ENCODE peak calls at places on chromosomes 2 and 18, in eight cellular contexts. S, G, T, Y, U, W, D and C are unnamed samples.

GRCh38 chr2:226835420-226835795 is 446 bp upstream of the RHBDD1 start:
- DNase-seq in U (no peak), Y (no peak), D (peak), T (peak), W (peak), G (no peak), S (no peak), C (no peak)

GRCh38 chr2:102391530-102391929 is 31.4 kb upstream of the IL18RAP start:
- DNase-seq in D (no peak), W (no peak), S (no peak), U (no peak), Y (no peak), T (no peak), G (no peak), C (no peak)

GRCh38 chr2:229033816-229034215 is 237.3 kb downstream of the PID1 start:
- DNase-seq in W (no peak), T (no peak), G (no peak), D (no peak), S (no peak), U (no peak), Y (no peak), C (no peak)

GRCh38 chr2:241359481-241360045 is 3.5 kb downstream of the FARP2 start:
- DNase-seq in W (no peak), S (peak), T (no peak), D (no peak), Y (no peak), G (no peak), U (no peak), C (no peak)

GRCh38 chr2:232549655-232550350 is 554 bp downstream of the TIGD1 start:
- DNase-seq in Y (no peak), U (no peak), W (no peak), S (no peak), D (no peak), T (no peak), G (no peak), C (no peak)

GRCh38 chr2:107932986-107933385 is 53.3 kb upstream of the SLC5A7 start:
- DNase-seq in Y (no peak), G (no peak), W (no peak), D (no peak), U (no peak), S (no peak), T (peak), C (no peak)

GRCh38 chr2:109322111-109322510 is 193.1 kb downstream of the SH3RF3 start:
- DNase-seq in W (no peak), D (no peak), S (peak), U (peak), G (peak), Y (peak), T (peak), C (peak)

GRCh38 chr2:59584958-59585357 is 968.5 kb downstream of the BCL11A start:
- DNase-seq in G (peak), T (no peak), W (no peak), Y (no peak), D (no peak), U (no peak), S (peak), C (no peak)

GRCh38 chr2:113169002-113169530 is 4.7 kb upstream of the PSD4 start:
- DNase-seq in T (no peak), G (no peak), W (no peak), D (peak), U (no peak), Y (no peak), S (no peak), C (no peak)

GRCh38 chr18:57542801-57543427 is 43.6 kb downstream of the FECH start:
- DNase-seq in Y (no peak), G (no peak), D (no peak), S (no peak), W (no peak), U (no peak), T (peak), C (no peak)

GRCh38 chr18:57631697-57632096 is 10.1 kb upstream of the NARS1 start:
- DNase-seq in W (no peak), G (no peak), Y (no peak), S (no peak), T (no peak), D (no peak), U (no peak), C (no peak)

GRCh38 chr2:168814046-168814445 is 11.6 kb downstream of the NOSTRIN start:
- DNase-seq in S (no peak), W (no peak), U (no peak), Y (no peak), D (no peak), T (peak), G (no peak), C (no peak)

GRCh38 chr2:178006710-178007109 is 65.9 kb downstream of the PDE11A start:
- DNase-seq in D (no peak), G (no peak), W (no peak), U (no peak), T (no peak), Y (no peak), S (no peak), C (no peak)

GRCh38 chr2:53787255-53787910 is 539 bp downstream of the ERLEC1 start:
- DNase-seq in W (no peak), T (peak), Y (no peak), U (no peak), D (no peak), S (no peak), G (no peak), C (no peak)

GRCh38 chr2:189015378-189015777 is 41.2 kb downstream of the COL3A1 start:
- DNase-seq in S (no peak), D (no peak), T (no peak), G (no peak), Y (no peak), U (no peak), W (no peak), C (no peak)

GRCh38 chr2:30455339-30455738 is 8.3 kb downstream of the LCLAT1 start:
- DNase-seq in D (no peak), T (no peak), U (no peak), S (no peak), G (no peak), Y (no peak), W (no peak), C (no peak)

GRCh38 chr2:241909769-241910168 is 40.2 kb downstream of the RTP5 start:
- DNase-seq in D (peak), W (no peak), S (no peak), G (no peak), Y (peak), U (peak), T (no peak), C (no peak)

GRCh38 chr2:72694715-72695496 is 130.9 kb downstream of the EXOC6B start:
- DNase-seq in T (peak), W (no peak), Y (no peak), S (peak), D (no peak), U (peak), G (peak), C (no peak)

GRCh38 chr2:178756843-178757242 is 50.4 kb downstream of the TTN start:
- DNase-seq in S (no peak), Y (no peak), D (no peak), T (peak), W (no peak), G (no peak), U (no peak), C (no peak)

GRCh38 chr2:67997528-67998267 is 65.1 kb downstream of the C1D start:
- DNase-seq in D (no peak), U (no peak), S (no peak), T (peak), W (no peak), Y (no peak), G (no peak), C (no peak)

GRCh38 chr2:94870392-94871225 is 621 bp upstream of the TEKT4 start:
- DNase-seq in Y (peak), D (peak), T (no peak), W (no peak), S (no peak), G (no peak), U (no peak), C (no peak)

GRCh38 chr2:136920652-136921333 is 155.4 kb downstream of the THSD7B start:
- DNase-seq in T (no peak), S (no peak), G (no peak), Y (peak), U (no peak), W (no peak), D (no peak), C (no peak)

GRCh38 chr18:63844254-63844653 is 43.3 kb upstream of the SERPINB2 start:
- DNase-seq in Y (no peak), D (no peak), T (peak), U (no peak), S (no peak), G (no peak), W (no peak), C (no peak)

GRCh38 chr18:23977709-23978483 is 36.7 kb upstream of the TTC39C start:
- DNase-seq in U (no peak), G (no peak), T (peak), W (no peak), Y (no peak), D (no peak), S (no peak), C (no peak)

GRCh38 chr2:197075286-197075685 is 148.8 kb upstream of the PGAP1 start:
- DNase-seq in S (no peak), D (no peak), T (no peak), G (no peak), W (no peak), Y (no peak), U (no peak), C (no peak)

GRCh38 chr2:122078451-122078850 is 323.0 kb downstream of the TSN start:
- DNase-seq in T (peak), D (no peak), G (no peak), W (no peak), U (no peak), S (no peak), Y (no peak), C (no peak)

GRCh38 chr2:205141381-205141780 is 540.9 kb upstream of the NRP2 start:
- DNase-seq in G (no peak), D (no peak), W (no peak), S (no peak), T (no peak), Y (no peak), U (no peak), C (no peak)

GRCh38 chr18:27969206-27969605 is 207.7 kb downstream of the CDH2 start:
- DNase-seq in T (no peak), W (no peak), G (no peak), Y (no peak), D (no peak), S (no peak), U (no peak), C (no peak)

GRCh38 chr2:157628532-157629415 is at the start of gene ACVR1C:
- DNase-seq in Y (peak), D (peak), S (peak), W (peak), U (peak), G (peak), T (peak), C (no peak)

GRCh38 chr2:162261032-162261945 is 18.0 kb upstream of the FAP start:
- DNase-seq in T (peak), D (peak), S (peak), U (peak), G (peak), W (no peak), Y (peak), C (no peak)

GRCh38 chr2:27765621-27766286 is 5.8 kb upstream of the MRPL33 start:
- DNase-seq in G (peak), S (peak), U (peak), W (no peak), T (no peak), D (peak), Y (peak), C (no peak)

GRCh38 chr2:127840893-127841292 is 17.1 kb downstream of the POLR2D start:
- DNase-seq in G (no peak), W (no peak), U (no peak), Y (no peak), S (no peak), D (no peak), T (no peak), C (no peak)

GRCh38 chr2:71173096-71173495 is 42.7 kb downstream of the MPHOSPH10 start:
- DNase-seq in Y (no peak), U (no peak), W (no peak), S (no peak), G (no peak), D (no peak), T (no peak), C (no peak)

GRCh38 chr2:74119324-74119723 is 28.4 kb downstream of the BOLA3 start:
- DNase-seq in Y (no peak), D (no peak), S (no peak), W (no peak), T (no peak), U (no peak), G (no peak), C (no peak)

GRCh38 chr2:174051039-174051438 is 85.9 kb upstream of the SP3 start:
- DNase-seq in G (no peak), U (no peak), T (no peak), W (no peak), Y (no peak), S (no peak), D (no peak), C (no peak)

GRCh38 chr2:8819194-8819593 is 18.2 kb downstream of the KIDINS220 start:
- DNase-seq in T (peak), G (no peak), S (no peak), U (no peak), Y (no peak), D (no peak), W (no peak), C (no peak)

GRCh38 chr18:24868760-24869237 is 408.4 kb downstream of the HRH4 start:
- DNase-seq in D (no peak), G (no peak), S (no peak), Y (no peak), U (no peak), T (peak), W (no peak), C (no peak)

GRCh38 chr2:71687412-71687811 is 234.1 kb downstream of the DYSF start:
- DNase-seq in U (no peak), W (no peak), G (no peak), S (no peak), Y (peak), T (no peak), D (peak), C (no peak)

GRCh38 chr18:77081387-77081773 is 51.2 kb downstream of the MBP start:
- DNase-seq in W (no peak), T (peak), Y (no peak), U (no peak), D (no peak), G (no peak), S (no peak), C (no peak)

GRCh38 chr2:136534817-136535216 is 230.5 kb upstream of the THSD7B start:
- DNase-seq in Y (no peak), D (no peak), U (no peak), S (no peak), G (no peak), T (no peak), W (no peak), C (no peak)

GRCh38 chr2:159326569-159327255 is 40.2 kb upstream of the WDSUB1 start:
- DNase-seq in T (peak), D (no peak), S (no peak), Y (no peak), W (no peak), U (no peak), G (no peak), C (no peak)
- H3K27ac ChIP-seq in T (peak), D (peak), S (no peak), Y (no peak), W (no peak), U (no peak), G (no peak), C (no peak)

GRCh38 chr2:105744091-105744908 is 412 bp upstream of the NCK2 start:
- DNase-seq in W (no peak), D (peak), Y (peak), S (peak), G (peak), U (peak), T (peak), C (no peak)

GRCh38 chr2:105747997-105748396 is 3.3 kb downstream of the NCK2 start:
- DNase-seq in U (no peak), T (peak), D (no peak), Y (no peak), W (no peak), S (no peak), G (peak), C (no peak)

GRCh38 chr2:105747254-105747909 is 2.7 kb downstream of the NCK2 start:
- DNase-seq in T (peak), U (no peak), S (no peak), D (no peak), G (no peak), W (no peak), Y (no peak), C (no peak)

GRCh38 chr2:105744909-105745853 is at the start of gene NCK2:
- DNase-seq in D (peak), Y (peak), S (peak), T (peak), W (no peak), U (peak), G (no peak), C (peak)

DNA sequence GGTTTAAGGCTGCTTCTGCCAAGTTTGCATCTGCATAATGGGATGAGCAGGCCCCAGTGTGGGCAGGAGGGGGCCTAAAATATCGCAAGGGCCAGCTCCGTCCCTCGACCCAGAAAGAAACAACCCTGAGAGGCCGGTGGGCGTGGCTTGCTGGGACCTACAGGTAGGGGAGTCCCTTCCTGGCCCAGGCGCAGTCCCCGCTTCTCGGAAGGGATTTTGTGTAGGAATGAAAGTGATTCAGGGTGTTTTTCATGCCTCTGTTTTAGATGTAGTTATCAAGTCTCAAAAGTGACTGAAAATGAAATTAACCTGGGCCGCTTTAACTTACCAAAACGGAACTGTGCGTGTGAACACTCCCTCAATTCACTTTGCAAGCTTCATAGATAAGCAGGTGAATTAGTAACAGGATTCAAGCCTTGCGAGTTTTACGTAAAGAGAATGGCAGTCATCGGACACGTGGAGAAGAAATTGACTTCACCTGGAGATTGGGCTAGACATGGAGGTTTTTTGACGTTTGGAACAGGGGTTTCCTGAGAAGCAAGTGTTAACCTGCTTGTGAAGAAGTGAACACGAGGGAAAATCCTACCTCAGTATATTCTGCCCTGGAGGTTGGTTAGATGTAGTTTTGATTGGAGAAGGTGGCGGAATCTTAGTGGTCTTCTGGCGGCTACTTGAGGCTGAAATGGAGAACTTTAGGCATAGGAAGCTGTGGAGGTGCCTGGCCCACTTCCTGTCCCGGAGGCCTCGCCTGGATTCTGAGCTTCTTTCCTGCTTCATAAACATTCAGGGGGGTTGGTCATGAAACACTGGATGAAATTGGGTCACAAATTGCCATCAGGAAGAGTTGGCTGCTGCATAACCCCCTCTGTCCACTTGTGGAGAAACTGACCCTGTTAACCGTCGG is 1.7 kb downstream of the NCK2 start:
- DNase-seq in G (peak), T (no peak), U (peak), Y (peak), W (no peak), D (peak), S (peak), C (peak)
- H3K27ac ChIP-seq in G (peak), T (no peak), U (peak), Y (peak), W (peak), D (peak), S (peak), C (peak)

GRCh38 chr2:57146951-57147350 is 899.7 kb upstream of the VRK2 start:
- DNase-seq in S (no peak), U (no peak), G (no peak), D (no peak), W (no peak), Y (no peak), T (no peak), C (no peak)

GRCh38 chr2:57139179-57139578 is 907.4 kb upstream of the VRK2 start:
- DNase-seq in G (no peak), Y (no peak), U (no peak), W (no peak), T (no peak), D (no peak), S (no peak), C (no peak)

GRCh38 chr2:57141269-57141668 is 905.3 kb upstream of the VRK2 start:
- DNase-seq in T (no peak), U (no peak), D (no peak), W (no peak), Y (no peak), G (no peak), S (no peak), C (no peak)
- H3K27ac ChIP-seq in T (no peak), U (no peak), D (no peak), W (no peak), Y (no peak), G (no peak), S (no peak), C (no peak)

DNA sequence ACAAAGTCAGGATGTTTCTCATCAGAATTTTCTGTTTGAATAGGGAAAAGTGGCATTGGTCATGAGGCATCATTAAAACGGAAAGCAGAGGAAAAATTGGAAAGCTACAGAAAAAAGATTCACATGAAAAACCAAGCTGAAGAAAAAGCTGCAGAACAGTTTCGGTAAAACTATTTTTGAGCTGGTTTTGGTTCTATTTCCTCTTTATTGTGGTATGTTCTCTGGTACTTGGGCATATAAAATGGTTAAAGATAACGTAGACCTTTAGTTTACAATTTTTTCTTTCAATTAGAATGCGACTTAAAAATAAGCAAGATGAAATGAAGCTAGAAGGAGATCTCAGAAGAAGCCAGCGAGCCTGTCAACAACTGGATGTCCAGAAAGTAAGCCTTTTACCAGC is 7.6 kb downstream of the GPATCH11 start:
- DNase-seq in Y (no peak), S (no peak), W (no peak), T (no peak), G (no peak), D (no peak), U (no peak), C (no peak)
- H3K27ac ChIP-seq in Y (no peak), S (no peak), W (no peak), T (no peak), G (no peak), D (peak), U (no peak), C (no peak)

DNA sequence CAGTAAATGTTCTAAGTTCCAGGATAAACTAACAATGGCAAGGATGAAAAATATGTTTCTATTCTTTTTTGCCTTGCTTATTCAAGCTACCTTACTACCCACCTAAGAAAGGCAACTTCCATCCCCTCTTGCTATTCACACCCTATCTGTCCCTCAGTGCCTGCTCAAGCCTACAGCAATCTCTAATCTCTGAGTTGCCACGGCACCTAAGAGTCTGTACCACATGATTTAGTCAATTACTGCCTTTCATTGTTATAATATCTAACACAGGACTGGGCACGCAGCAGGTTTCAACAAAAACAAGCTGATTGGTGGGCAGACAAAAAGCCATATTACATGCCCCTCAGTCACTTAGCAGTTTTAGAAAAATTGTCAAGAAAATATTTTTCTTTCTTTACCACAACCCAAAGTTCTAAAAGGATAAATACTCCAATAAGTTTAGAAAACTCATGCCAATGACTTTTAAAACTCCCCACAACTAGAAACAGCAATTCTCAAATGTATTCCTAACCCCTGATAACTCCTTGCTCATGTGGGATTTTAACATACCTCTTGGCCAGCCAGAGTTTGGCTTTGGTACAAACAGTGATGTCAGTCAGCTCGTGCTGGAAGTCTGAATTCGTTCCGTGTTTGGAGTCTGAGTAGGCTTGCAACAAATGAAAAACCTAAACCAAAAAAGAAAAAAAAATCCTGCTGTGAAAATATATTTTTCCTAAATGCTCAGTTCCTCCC is 117.3 kb upstream of the ZFP36L2 start:
- DNase-seq in D (no peak), U (peak), Y (no peak), T (peak), G (peak), W (no peak), S (peak), C (peak)
- H3K27ac ChIP-seq in D (peak), U (peak), Y (peak), T (peak), G (peak), W (no peak), S (peak), C (peak)